ENCODE peak calls at places on chromosomes 6 and 20, in six cellular contexts. G is stimulated activated naive CD4-positive, alpha-beta T cell; Q is OCI-M1; R is A549; Y is RPMI7951; O is hippocampal formation. T is an unnamed sample.
A peak's percentile ranks its signal among the peaks of the same experiment; 100 is the strongest.

GRCh38 chr6:99119109-99120031 is 171.6 kb upstream of the FBXL4 start:
- DNase-seq in Y (peak; percentile 50), O (peak; percentile 73), R (peak; percentile 7), G (no peak), Q (peak; percentile 79), T (no peak)

GRCh38 chr6:51490101-51490500 is 597.3 kb downstream of the PKHD1 start:
- DNase-seq in Q (no peak), R (no peak), Y (no peak), O (no peak), G (no peak), T (no peak)

GRCh38 chr20:8095648-8096572 is 36.2 kb upstream of the PLCB1 start:
- DNase-seq in Y (no peak), O (no peak), R (no peak), Q (no peak), G (no peak), T (no peak)

GRCh38 chr6:146859795-146860495 is 261.2 kb downstream of the ADGB start:
- DNase-seq in G (no peak), Y (no peak), R (no peak), O (no peak), Q (no peak), T (no peak)

GRCh38 chr6:130935978-130936377 is 108.8 kb downstream of the SMLR1 start:
- DNase-seq in G (no peak), Y (no peak), Q (no peak), R (no peak), O (no peak), T (no peak)

GRCh38 chr6:39173276-39173675 is 56.0 kb downstream of the KCNK5 start:
- DNase-seq in Q (peak; percentile 81), Y (no peak), R (no peak), O (no peak), G (no peak), T (no peak)

GRCh38 chr20:43984587-43984986 is 69.9 kb downstream of the TOX2 start:
- DNase-seq in G (no peak), Y (no peak), R (no peak), O (no peak), Q (no peak), T (no peak)

GRCh38 chr6:54262956-54263355 is 45.3 kb upstream of the TINAG start:
- DNase-seq in Y (no peak), R (no peak), O (no peak), Q (no peak), G (no peak), T (no peak)

GRCh38 chr6:4134841-4135664 is at the start of gene ECI2:
- DNase-seq in O (peak; percentile 97), R (peak; percentile 48), Y (peak; percentile 76), Q (peak; percentile 91), G (peak; percentile 50), T (no peak)

GRCh38 chr6:169371344-169372144 is 117.9 kb upstream of the THBS2 start:
- DNase-seq in G (no peak), R (peak; percentile 5), Q (no peak), O (no peak), Y (peak; percentile 90), T (no peak)

GRCh38 chr6:112367655-112368054 is 20.5 kb downstream of the RFPL4B start:
- DNase-seq in R (no peak), Q (no peak), Y (no peak), G (no peak), O (no peak), T (no peak)

T was measured in right cardiac atrium.